ENCODE peak calls at places on chromosomes 1 and 21, in six cellular contexts. E is Calu3, Y is natural killer cell, R is lung, G is astrocyte, B is mesothelial cell of epicardium. Z is an unnamed sample.

GRCh38 chr1:26094677-26095383 is 16.8 kb upstream of the PDIK1L start:
- DNase-seq in G (no peak), E (no peak), B (no peak), Y (no peak), R (no peak), Z (no peak)

GRCh38 chr1:232968965-232969364 is 18.6 kb downstream of the NTPCR start:
- DNase-seq in E (no peak), Y (no peak), R (no peak), G (peak), B (no peak), Z (no peak)

GRCh38 chr1:13550663-13551062 is 33.0 kb upstream of the PDPN start:
- DNase-seq in G (no peak), E (no peak), B (no peak), R (no peak), Y (no peak), Z (no peak)

GRCh38 chr1:24386241-24386640 is 27.3 kb downstream of the STPG1 start:
- DNase-seq in G (no peak), E (no peak), B (no peak), R (peak), Y (no peak), Z (no peak)

GRCh38 chr1:241213147-241213546 is 143.9 kb downstream of the RGS7 start:
- DNase-seq in G (no peak), B (no peak), E (no peak), Y (no peak), R (no peak), Z (no peak)

GRCh38 chr1:219100059-219100458 is 73.6 kb upstream of the LYPLAL1 start:
- DNase-seq in E (no peak), R (no peak), Y (no peak), G (no peak), B (no peak), Z (no peak)

GRCh38 chr21:39097335-39097861 is 85.9 kb downstream of the PSMG1 start:
- DNase-seq in B (no peak), R (peak), G (no peak), E (no peak), Y (no peak), Z (no peak)

GRCh38 chr1:33181038-33181861 is 593 bp downstream of the TRIM62 start:
- DNase-seq in E (peak), Y (peak), B (peak), R (peak), G (peak), Z (peak)

GRCh38 chr1:201603613-201604232 is 64.8 kb downstream of the NAV1 start:
- DNase-seq in Y (no peak), E (no peak), G (peak), R (no peak), B (no peak), Z (no peak)

GRCh38 chr1:84960371-84960770 is 36.5 kb downstream of the MCOLN2 start:
- DNase-seq in R (no peak), G (peak), B (no peak), Y (no peak), E (no peak), Z (no peak)

GRCh38 chr1:173267453-173267945 is 60.4 kb upstream of the TNFSF4 start:
- DNase-seq in Y (no peak), G (peak), B (no peak), E (no peak), R (no peak), Z (no peak)

GRCh38 chr1:53172751-53173498 is 23.7 kb upstream of the CPT2 start:
- DNase-seq in G (no peak), B (no peak), Y (no peak), E (no peak), R (no peak), Z (no peak)

GRCh38 chr1:110481968-110482623 is 31.1 kb downstream of the PROK1 start:
- DNase-seq in Y (no peak), E (no peak), B (no peak), R (no peak), G (no peak), Z (no peak)

GRCh38 chr1:93244298-93245069 is 64.0 kb downstream of the CCDC18 start:
- DNase-seq in E (no peak), G (no peak), R (no peak), Y (no peak), B (no peak), Z (no peak)

GRCh38 chr1:33634806-33635205 is 162.4 kb downstream of the ZSCAN20 start:
- DNase-seq in G (no peak), Y (no peak), E (peak), R (peak), B (no peak), Z (no peak)

GRCh38 chr1:172089768-172090510 is 248.6 kb downstream of the DNM3 start:
- DNase-seq in B (no peak), R (peak), Y (no peak), G (peak), E (peak), Z (peak)

GRCh38 chr1:166870584-166870983 is 5.5 kb downstream of the TADA1 start:
- DNase-seq in Y (no peak), E (no peak), R (no peak), G (no peak), B (no peak), Z (no peak)

GRCh38 chr1:166874464-166874863 is 1.6 kb downstream of the TADA1 start:
- DNase-seq in E (no peak), R (no peak), Y (no peak), G (no peak), B (no peak), Z (no peak)

GRCh38 chr1:166875302-166875733 is 746 bp downstream of the TADA1 start:
- DNase-seq in E (no peak), Y (no peak), G (no peak), B (no peak), R (no peak), Z (no peak)

GRCh38 chr1:166875734-166876539 is at the start of gene TADA1:
- DNase-seq in B (peak), R (peak), G (peak), E (peak), Y (peak), Z (peak)

DNA sequence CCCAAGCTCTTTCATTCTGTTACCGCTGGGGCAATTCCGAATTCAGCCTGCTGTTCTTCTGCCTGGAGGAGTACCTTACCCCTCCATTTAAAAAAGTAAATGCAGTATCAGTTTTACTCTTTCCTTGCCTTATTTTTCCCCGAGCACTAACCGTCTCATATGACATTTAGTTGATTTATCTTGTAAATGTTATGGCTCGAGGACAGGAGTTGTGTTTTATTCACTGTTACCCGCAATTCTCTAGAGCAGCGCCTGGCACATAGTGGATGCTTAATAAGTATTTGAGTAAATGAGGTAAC is 425 bp upstream of the TADA1 start:
- DNase-seq in G (no peak), Y (no peak), R (no peak), B (no peak), E (no peak), Z (no peak)
- TF ChIP-seq CTCF in G (peak), Y (no peak), R (no peak), B (no peak), E (peak), Z (no peak)

GRCh38 chr1:44547361-44547760 is 126.9 kb downstream of the TMEM53 start:
- DNase-seq in R (no peak), G (no peak), B (no peak), Y (no peak), E (no peak), Z (no peak)

GRCh38 chr1:44545961-44546360 is 128.3 kb downstream of the TMEM53 start:
- DNase-seq in G (no peak), R (no peak), E (peak), B (no peak), Y (no peak), Z (no peak)

GRCh38 chr1:44547837-44548236 is 126.4 kb downstream of the TMEM53 start:
- DNase-seq in Y (no peak), R (no peak), E (no peak), B (no peak), G (no peak), Z (no peak)

GRCh38 chr1:44544960-44545359 is 129.3 kb downstream of the TMEM53 start:
- DNase-seq in Y (no peak), G (no peak), R (no peak), B (no peak), E (no peak), Z (no peak)

GRCh38 chr1:44546403-44547053 is 127.8 kb downstream of the TMEM53 start:
- DNase-seq in G (no peak), R (no peak), B (no peak), E (no peak), Y (no peak), Z (no peak)
- TF ChIP-seq CTCF in G (no peak), R (no peak), B (no peak), E (no peak), Y (no peak), Z (no peak)

DNA sequence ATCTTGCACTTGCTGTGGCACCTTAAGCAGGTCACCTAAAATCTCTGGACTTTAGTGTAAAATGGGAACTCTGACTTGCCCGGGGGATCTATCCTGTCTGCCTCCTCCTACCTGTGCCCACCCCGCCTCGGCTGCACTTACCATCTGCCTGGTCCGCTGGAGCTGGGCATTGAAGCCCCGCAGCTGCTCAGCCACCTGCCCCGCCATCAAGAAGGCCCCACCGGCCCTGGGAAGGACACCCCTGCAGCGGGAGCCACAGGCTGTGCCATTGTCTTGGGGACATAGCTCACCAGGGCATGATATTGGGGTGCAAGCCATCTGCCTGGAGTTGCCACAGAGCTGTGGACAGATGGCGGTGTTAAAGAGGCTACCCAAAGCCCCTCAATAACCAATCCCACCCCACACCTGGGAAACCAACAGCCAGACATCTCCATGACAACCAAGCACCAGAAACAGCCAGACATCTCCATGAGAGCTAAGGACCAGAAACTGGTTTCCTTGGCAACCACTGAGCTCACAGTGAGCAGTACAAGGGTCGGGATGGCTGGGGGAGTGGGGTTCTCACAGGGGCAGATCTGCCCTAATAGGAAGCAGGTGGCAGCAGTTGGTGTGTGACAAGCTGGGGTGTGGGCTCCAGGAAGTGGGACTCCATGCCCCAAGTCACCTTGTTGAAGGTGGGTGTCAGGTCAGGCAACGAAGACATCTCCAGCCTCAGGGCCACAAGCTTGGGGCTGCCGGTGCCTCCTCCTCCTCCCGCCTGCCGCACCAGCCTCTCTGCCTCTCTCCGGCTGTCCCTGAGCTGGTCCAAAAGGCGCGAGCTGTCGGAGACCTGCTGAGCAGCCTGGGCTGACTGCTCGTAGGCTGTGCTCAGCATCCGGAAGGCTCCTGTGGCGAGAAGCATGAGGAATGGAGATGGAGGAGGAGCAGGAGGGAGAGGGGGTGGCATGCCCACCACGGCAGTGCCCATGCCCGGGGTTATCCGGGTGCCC is 29.1 kb downstream of the LAMB3 start:
- DNase-seq in Y (no peak), B (no peak), R (no peak), E (no peak), G (no peak), Z (no peak)
- TF ChIP-seq CTCF in Y (no peak), B (no peak), R (no peak), E (no peak), G (no peak), Z (no peak)

GRCh38 chr1:163170975-163171676 is 31.6 kb downstream of the RGS5 start:
- DNase-seq in R (no peak), B (no peak), Y (no peak), E (peak), G (peak), Z (no peak)
- TF ChIP-seq CTCF in R (no peak), B (peak), Y (no peak), E (peak), G (peak), Z (no peak)

GRCh38 chr1:108200627-108201106 is 524 bp upstream of the SLC25A24 start:
- DNase-seq in G (peak), B (no peak), E (peak), Y (no peak), R (peak), Z (no peak)
- TF ChIP-seq CTCF in G (no peak), B (no peak), E (no peak), Y (no peak), R (peak), Z (no peak)

GRCh38 chr1:117479086-117479485 is 111.8 kb downstream of the MAN1A2 start:
- DNase-seq in Y (no peak), E (no peak), R (no peak), G (no peak), B (no peak), Z (no peak)
- TF ChIP-seq CTCF in Y (no peak), E (no peak), R (no peak), G (no peak), B (no peak), Z (no peak)